ENCODE peak calls at places on chromosomes 16 and 17, in five cellular contexts. One of them, this sample, is unnamed.
A peak's percentile ranks its signal among the peaks of the same experiment; 100 is the strongest.

GRCh38 chr17:42103221-42103954 is 5.1 kb upstream of the ZNF385C start:
- DNase-seq in cardiac muscle cell: no peak
- DNase-seq in Karpas-422: no peak
- DNase-seq in right cardiac atrium: no peak
- DNase-seq in MV-4-11: no peak
- DNase-seq in this sample: no peak

GRCh38 chr17:17545031-17545820 is 46.3 kb downstream of the PEMT start:
- DNase-seq in cardiac muscle cell: no peak
- DNase-seq in MV-4-11: no peak
- DNase-seq in right cardiac atrium: peak; percentile 79
- DNase-seq in Karpas-422: no peak
- DNase-seq in this sample: no peak

GRCh38 chr16:81713796-81714195 is 65.3 kb upstream of the PLCG2 start:
- DNase-seq in right cardiac atrium: no peak
- DNase-seq in cardiac muscle cell: no peak
- DNase-seq in Karpas-422: no peak
- DNase-seq in MV-4-11: no peak
- DNase-seq in this sample: no peak

GRCh38 chr16:85641776-85642176 is 28.7 kb downstream of the GSE1 start:
- DNase-seq in MV-4-11: no peak
- DNase-seq in right cardiac atrium: peak; percentile 71
- DNase-seq in cardiac muscle cell: no peak
- DNase-seq in Karpas-422: no peak
- DNase-seq in this sample: no peak

GRCh38 chr17:77151236-77151635 is 10.5 kb downstream of the SEC14L1 start:
- DNase-seq in right cardiac atrium: no peak
- DNase-seq in cardiac muscle cell: no peak
- DNase-seq in Karpas-422: no peak
- DNase-seq in MV-4-11: no peak
- DNase-seq in this sample: no peak

GRCh38 chr17:75521951-75522727 is 3.4 kb upstream of the LLGL2 start:
- DNase-seq in cardiac muscle cell: no peak
- DNase-seq in right cardiac atrium: no peak
- DNase-seq in Karpas-422: no peak
- DNase-seq in MV-4-11: no peak
- DNase-seq in this sample: no peak

GRCh38 chr16:84704253-84704652 is 4.5 kb downstream of the USP10 start:
- DNase-seq in Karpas-422: no peak
- DNase-seq in cardiac muscle cell: no peak
- DNase-seq in MV-4-11: no peak
- DNase-seq in right cardiac atrium: no peak
- DNase-seq in this sample: no peak

GRCh38 chr17:12229315-12229714 is 208.6 kb downstream of the MAP2K4 start:
- DNase-seq in MV-4-11: peak; percentile 72
- DNase-seq in cardiac muscle cell: no peak
- DNase-seq in right cardiac atrium: no peak
- DNase-seq in Karpas-422: peak; percentile 19
- DNase-seq in this sample: no peak

GRCh38 chr17:50297407-50297865 is 23.2 kb downstream of the TMEM92 start:
- DNase-seq in right cardiac atrium: peak; percentile 88
- DNase-seq in Karpas-422: peak; percentile 78
- DNase-seq in cardiac muscle cell: peak; percentile 77
- DNase-seq in MV-4-11: peak; percentile 31
- DNase-seq in this sample: no peak

GRCh38 chr17:56185905-56186783 is 32.9 kb downstream of the ANKFN1 start:
- DNase-seq in MV-4-11: no peak
- DNase-seq in right cardiac atrium: no peak
- DNase-seq in cardiac muscle cell: no peak
- DNase-seq in Karpas-422: no peak
- DNase-seq in this sample: no peak

GRCh38 chr16:4460936-4461249 is 13.5 kb downstream of the NMRAL1 start:
- DNase-seq in Karpas-422: no peak
- DNase-seq in cardiac muscle cell: no peak
- DNase-seq in right cardiac atrium: no peak
- DNase-seq in MV-4-11: no peak
- DNase-seq in this sample: no peak

GRCh38 chr17:12318614-12319266 is 298.1 kb downstream of the MAP2K4 start:
- DNase-seq in Karpas-422: no peak
- DNase-seq in right cardiac atrium: no peak
- DNase-seq in MV-4-11: no peak
- DNase-seq in cardiac muscle cell: no peak
- DNase-seq in this sample: no peak

GRCh38 chr17:27546624-27547300 is 84.2 kb upstream of the LGALS9 start:
- DNase-seq in right cardiac atrium: peak; percentile 6
- DNase-seq in Karpas-422: no peak
- DNase-seq in MV-4-11: no peak
- DNase-seq in cardiac muscle cell: no peak
- DNase-seq in this sample: no peak

GRCh38 chr16:14007460-14007859 is 63.7 kb upstream of the MRTFB start:
- DNase-seq in right cardiac atrium: no peak
- DNase-seq in MV-4-11: peak; percentile 69
- DNase-seq in Karpas-422: no peak
- DNase-seq in cardiac muscle cell: no peak
- DNase-seq in this sample: no peak

GRCh38 chr17:65544658-65545057 is 16.8 kb downstream of the AXIN2 start:
- DNase-seq in MV-4-11: no peak
- DNase-seq in right cardiac atrium: no peak
- DNase-seq in cardiac muscle cell: no peak
- DNase-seq in Karpas-422: no peak
- DNase-seq in this sample: no peak

GRCh38 chr16:50306287-50306686 is 39.9 kb downstream of the ADCY7 start:
- DNase-seq in MV-4-11: no peak
- DNase-seq in right cardiac atrium: peak; percentile 23
- DNase-seq in Karpas-422: no peak
- DNase-seq in cardiac muscle cell: no peak
- DNase-seq in this sample: no peak

GRCh38 chr17:75906143-75906884 is 1.6 kb upstream of the MRPL38 start:
- DNase-seq in MV-4-11: no peak
- DNase-seq in Karpas-422: no peak
- DNase-seq in right cardiac atrium: peak; percentile 52
- DNase-seq in cardiac muscle cell: no peak
- DNase-seq in this sample: no peak

GRCh38 chr17:48134912-48135480 is 27.4 kb downstream of the SNX11 start:
- DNase-seq in cardiac muscle cell: no peak
- DNase-seq in MV-4-11: no peak
- DNase-seq in right cardiac atrium: no peak
- DNase-seq in Karpas-422: peak; percentile 52
- DNase-seq in this sample: no peak